ENCODE peak calls at places on chromosomes 7 and 10, in seven cellular contexts. B is COR-L47, H is anterior cingulate cortex, C is G401, N is dorsolateral prefrontal cortex, T is BJ, E is GM12892. U is an unnamed sample.

GRCh38 chr7:105439174-105439893 is 50.6 kb upstream of the SRPK2 start:
- DNase-seq in B (peak), H (no peak), C (no peak), N (no peak), T (peak), E (no peak), U (peak)

GRCh38 chr10:52615349-52615748 is 157.2 kb downstream of the MBL2 start:
- DNase-seq in B (no peak), H (no peak), C (no peak), N (no peak), T (no peak), E (no peak), U (peak)

GRCh38 chr7:66167773-66168367 is 37.3 kb upstream of the TPST1 start:
- DNase-seq in B (peak), H (no peak), C (no peak), N (no peak), T (peak), E (no peak), U (peak)

GRCh38 chr10:57627642-57628178 is 640.0 kb downstream of the IPMK start:
- DNase-seq in B (no peak), H (no peak), C (no peak), N (no peak), T (no peak), E (no peak), U (no peak)

GRCh38 chr10:113007343-113007771 is 57.3 kb downstream of the TCF7L2 start:
- DNase-seq in B (no peak), H (no peak), C (no peak), N (no peak), T (no peak), E (no peak), U (no peak)

GRCh38 chr10:129192344-129193128 is 274.5 kb upstream of the MGMT start:
- DNase-seq in B (no peak), H (no peak), C (no peak), N (no peak), T (no peak), E (no peak), U (no peak)

GRCh38 chr10:51300617-51301350 is 226.5 kb downstream of the PRKG1 start:
- DNase-seq in B (no peak), H (no peak), C (no peak), N (no peak), T (no peak), E (no peak), U (no peak)

GRCh38 chr7:98870071-98870651 is 347 bp upstream of the TMEM130 start:
- DNase-seq in B (peak), H (peak), C (peak), N (peak), T (no peak), E (peak), U (peak)

GRCh38 chr7:85341121-85341520 is 154.3 kb upstream of the SEMA3D start:
- DNase-seq in B (no peak), H (no peak), C (no peak), N (no peak), T (no peak), E (no peak), U (no peak)

GRCh38 chr7:112882506-112882905 is 92.3 kb upstream of the TMEM168 start:
- DNase-seq in B (no peak), H (no peak), C (no peak), N (no peak), T (no peak), E (no peak), U (no peak)

GRCh38 chr10:82660205-82660604 is 785.2 kb downstream of the NRG3 start:
- DNase-seq in B (no peak), H (no peak), C (no peak), N (no peak), T (no peak), E (no peak), U (no peak)

GRCh38 chr10:58302259-58302658 is 32.5 kb upstream of the UBE2D1 start:
- DNase-seq in B (no peak), H (no peak), C (no peak), N (no peak), T (no peak), E (no peak), U (no peak)

GRCh38 chr7:45151131-45151684 is 6.4 kb upstream of the RAMP3 start:
- DNase-seq in B (no peak), H (no peak), C (no peak), N (no peak), T (no peak), E (no peak), U (no peak)

GRCh38 chr7:760006-760405 is 32.9 kb upstream of the PRKAR1B start:
- DNase-seq in B (no peak), H (no peak), C (no peak), N (no peak), T (no peak), E (no peak), U (no peak)

GRCh38 chr7:157466473-157467261 is 129.9 kb downstream of the DNAJB6 start:
- DNase-seq in B (no peak), H (no peak), C (no peak), N (no peak), T (no peak), E (no peak), U (no peak)

GRCh38 chr7:69123003-69123402 is 475.3 kb upstream of the AUTS2 start:
- DNase-seq in B (no peak), H (no peak), C (peak), N (no peak), T (no peak), E (no peak), U (no peak)

GRCh38 chr10:21015838-21016237 is 118.7 kb upstream of the NEBL start:
- DNase-seq in B (no peak), H (no peak), C (no peak), N (no peak), T (no peak), E (no peak), U (no peak)

U was measured in IMR-90.